ENCODE peak calls at places on chromosomes 7 and 10, in seven cellular contexts. One of them, this sample, is unnamed.

GRCh38 chr7:6221340-6222319 is 50.8 kb downstream of the CYTH3 start:
- DNase-seq in AG08395: no peak
- DNase-seq in brain microvascular endothelial cell: peak
- DNase-seq in fibroblast of villous mesenchyme: peak
- DNase-seq in GM06990: no peak
- DNase-seq in DMS153: no peak
- DNase-seq in gastrocnemius medialis: no peak
- DNase-seq in this sample: no peak

GRCh38 chr10:78318305-78318704 is 284.6 kb downstream of the RPS24 start:
- DNase-seq in fibroblast of villous mesenchyme: no peak
- DNase-seq in GM06990: no peak
- DNase-seq in gastrocnemius medialis: no peak
- DNase-seq in brain microvascular endothelial cell: no peak
- DNase-seq in AG08395: no peak
- DNase-seq in DMS153: no peak
- DNase-seq in this sample: no peak

GRCh38 chr10:58963723-58964124 is 212.7 kb upstream of the PHYHIPL start:
- DNase-seq in DMS153: no peak
- DNase-seq in brain microvascular endothelial cell: no peak
- DNase-seq in AG08395: no peak
- DNase-seq in fibroblast of villous mesenchyme: no peak
- DNase-seq in GM06990: no peak
- DNase-seq in gastrocnemius medialis: no peak
- DNase-seq in this sample: no peak

GRCh38 chr10:70722820-70723424 is 50.6 kb downstream of the ADAMTS14 start:
- DNase-seq in brain microvascular endothelial cell: peak
- DNase-seq in DMS153: no peak
- DNase-seq in fibroblast of villous mesenchyme: peak
- DNase-seq in GM06990: no peak
- DNase-seq in gastrocnemius medialis: no peak
- DNase-seq in AG08395: peak
- DNase-seq in this sample: no peak

GRCh38 chr7:24821045-24821853 is 64.0 kb upstream of the GSDME start:
- DNase-seq in gastrocnemius medialis: peak
- DNase-seq in brain microvascular endothelial cell: peak
- DNase-seq in GM06990: peak
- DNase-seq in DMS153: peak
- DNase-seq in AG08395: peak
- DNase-seq in fibroblast of villous mesenchyme: peak
- DNase-seq in this sample: no peak

GRCh38 chr7:20684581-20684980 is 69.1 kb downstream of the ABCB5 start:
- DNase-seq in AG08395: no peak
- DNase-seq in GM06990: no peak
- DNase-seq in gastrocnemius medialis: no peak
- DNase-seq in DMS153: no peak
- DNase-seq in brain microvascular endothelial cell: no peak
- DNase-seq in fibroblast of villous mesenchyme: no peak
- DNase-seq in this sample: no peak

GRCh38 chr10:12412671-12413368 is 63.5 kb downstream of the CAMK1D start:
- DNase-seq in gastrocnemius medialis: no peak
- DNase-seq in AG08395: no peak
- DNase-seq in GM06990: no peak
- DNase-seq in fibroblast of villous mesenchyme: no peak
- DNase-seq in DMS153: no peak
- DNase-seq in brain microvascular endothelial cell: no peak
- DNase-seq in this sample: no peak

GRCh38 chr7:38682602-38683001 is 51.4 kb upstream of the AMPH start:
- DNase-seq in DMS153: no peak
- DNase-seq in gastrocnemius medialis: no peak
- DNase-seq in brain microvascular endothelial cell: no peak
- DNase-seq in fibroblast of villous mesenchyme: no peak
- DNase-seq in AG08395: no peak
- DNase-seq in GM06990: no peak
- DNase-seq in this sample: no peak

GRCh38 chr7:116571552-116571951 is 46.7 kb downstream of the CAV1 start:
- DNase-seq in gastrocnemius medialis: no peak
- DNase-seq in DMS153: no peak
- DNase-seq in fibroblast of villous mesenchyme: no peak
- DNase-seq in GM06990: no peak
- DNase-seq in brain microvascular endothelial cell: no peak
- DNase-seq in AG08395: no peak
- DNase-seq in this sample: no peak

GRCh38 chr7:152336754-152337368 is 98.9 kb downstream of the KMT2C start:
- DNase-seq in AG08395: peak
- DNase-seq in fibroblast of villous mesenchyme: peak
- DNase-seq in brain microvascular endothelial cell: peak
- DNase-seq in DMS153: peak
- DNase-seq in gastrocnemius medialis: peak
- DNase-seq in GM06990: no peak
- DNase-seq in this sample: no peak

GRCh38 chr10:123868058-123868995 is 23.3 kb downstream of the CPXM2 start:
- DNase-seq in fibroblast of villous mesenchyme: no peak
- DNase-seq in gastrocnemius medialis: no peak
- DNase-seq in brain microvascular endothelial cell: no peak
- DNase-seq in AG08395: no peak
- DNase-seq in GM06990: no peak
- DNase-seq in DMS153: peak
- DNase-seq in this sample: no peak

GRCh38 chr10:130418731-130419130 is 282.5 kb downstream of the GLRX3 start:
- DNase-seq in brain microvascular endothelial cell: no peak
- DNase-seq in AG08395: no peak
- DNase-seq in gastrocnemius medialis: no peak
- DNase-seq in GM06990: no peak
- DNase-seq in DMS153: no peak
- DNase-seq in fibroblast of villous mesenchyme: no peak
- DNase-seq in this sample: no peak

GRCh38 chr10:36624551-36625100 is 500.8 kb upstream of the ANKRD30A start:
- DNase-seq in DMS153: no peak
- DNase-seq in brain microvascular endothelial cell: no peak
- DNase-seq in gastrocnemius medialis: no peak
- DNase-seq in GM06990: no peak
- DNase-seq in fibroblast of villous mesenchyme: no peak
- DNase-seq in AG08395: no peak
- DNase-seq in this sample: no peak

GRCh38 chr10:121437596-121437995 is 160.6 kb downstream of the FGFR2 start:
- DNase-seq in DMS153: no peak
- DNase-seq in gastrocnemius medialis: no peak
- DNase-seq in brain microvascular endothelial cell: no peak
- DNase-seq in GM06990: no peak
- DNase-seq in AG08395: no peak
- DNase-seq in fibroblast of villous mesenchyme: no peak
- DNase-seq in this sample: no peak

GRCh38 chr10:31761156-31761555 is 167.5 kb downstream of the ARHGAP12 start:
- DNase-seq in DMS153: no peak
- DNase-seq in fibroblast of villous mesenchyme: peak
- DNase-seq in GM06990: no peak
- DNase-seq in brain microvascular endothelial cell: no peak
- DNase-seq in gastrocnemius medialis: no peak
- DNase-seq in AG08395: peak
- DNase-seq in this sample: no peak

GRCh38 chr10:47361293-47361692 is 13.1 kb downstream of the RBP3 start:
- DNase-seq in fibroblast of villous mesenchyme: peak
- DNase-seq in brain microvascular endothelial cell: peak
- DNase-seq in DMS153: no peak
- DNase-seq in gastrocnemius medialis: no peak
- DNase-seq in GM06990: no peak
- DNase-seq in AG08395: peak
- DNase-seq in this sample: peak

GRCh38 chr10:93917064-93917391 is 23.2 kb downstream of the SLC35G1 start:
- DNase-seq in GM06990: no peak
- DNase-seq in gastrocnemius medialis: no peak
- DNase-seq in DMS153: no peak
- DNase-seq in brain microvascular endothelial cell: no peak
- DNase-seq in fibroblast of villous mesenchyme: no peak
- DNase-seq in AG08395: no peak
- DNase-seq in this sample: no peak

GRCh38 chr7:149720372-149721083 is 52.9 kb downstream of the ZNF467 start:
- DNase-seq in gastrocnemius medialis: peak
- DNase-seq in GM06990: no peak
- DNase-seq in brain microvascular endothelial cell: no peak
- DNase-seq in DMS153: no peak
- DNase-seq in AG08395: no peak
- DNase-seq in fibroblast of villous mesenchyme: no peak
- DNase-seq in this sample: no peak

GRCh38 chr7:81361769-81362168 is 408.1 kb downstream of the HGF start:
- DNase-seq in fibroblast of villous mesenchyme: peak
- DNase-seq in gastrocnemius medialis: no peak
- DNase-seq in GM06990: no peak
- DNase-seq in brain microvascular endothelial cell: no peak
- DNase-seq in AG08395: no peak
- DNase-seq in DMS153: no peak
- DNase-seq in this sample: no peak

GRCh38 chr10:104293021-104293420 is 24.0 kb downstream of the GSTO2 start:
- DNase-seq in AG08395: no peak
- DNase-seq in DMS153: no peak
- DNase-seq in GM06990: no peak
- DNase-seq in brain microvascular endothelial cell: peak
- DNase-seq in fibroblast of villous mesenchyme: peak
- DNase-seq in gastrocnemius medialis: no peak
- DNase-seq in this sample: no peak

GRCh38 chr10:123136806-123137642 is 1.3 kb downstream of the HMX3 start:
- DNase-seq in AG08395: no peak
- DNase-seq in GM06990: peak
- DNase-seq in brain microvascular endothelial cell: no peak
- DNase-seq in fibroblast of villous mesenchyme: peak
- DNase-seq in DMS153: no peak
- DNase-seq in gastrocnemius medialis: no peak
- DNase-seq in this sample: no peak

GRCh38 chr7:138610671-138611170 is 90.4 kb downstream of the SVOPL start:
- DNase-seq in AG08395: no peak
- DNase-seq in GM06990: no peak
- DNase-seq in brain microvascular endothelial cell: no peak
- DNase-seq in gastrocnemius medialis: no peak
- DNase-seq in fibroblast of villous mesenchyme: no peak
- DNase-seq in DMS153: no peak
- DNase-seq in this sample: no peak

GRCh38 chr10:8043569-8044306 is 10.8 kb upstream of the GATA3 start:
- DNase-seq in DMS153: no peak
- DNase-seq in gastrocnemius medialis: no peak
- DNase-seq in GM06990: no peak
- DNase-seq in fibroblast of villous mesenchyme: no peak
- DNase-seq in brain microvascular endothelial cell: no peak
- DNase-seq in AG08395: no peak
- DNase-seq in this sample: no peak

GRCh38 chr10:101258179-101258885 is 29.1 kb upstream of the LBX1 start:
- DNase-seq in fibroblast of villous mesenchyme: no peak
- DNase-seq in gastrocnemius medialis: no peak
- DNase-seq in AG08395: no peak
- DNase-seq in brain microvascular endothelial cell: no peak
- DNase-seq in GM06990: no peak
- DNase-seq in DMS153: no peak
- DNase-seq in this sample: no peak

GRCh38 chr10:59362991-59363390 is 642 bp upstream of the FAM13C start:
- DNase-seq in gastrocnemius medialis: peak
- DNase-seq in GM06990: no peak
- DNase-seq in brain microvascular endothelial cell: peak
- DNase-seq in AG08395: peak
- DNase-seq in fibroblast of villous mesenchyme: no peak
- DNase-seq in DMS153: peak
- DNase-seq in this sample: peak

GRCh38 chr7:27929127-27929526 is 189.2 kb downstream of the TAX1BP1 start:
- DNase-seq in fibroblast of villous mesenchyme: no peak
- DNase-seq in brain microvascular endothelial cell: no peak
- DNase-seq in AG08395: no peak
- DNase-seq in DMS153: no peak
- DNase-seq in gastrocnemius medialis: no peak
- DNase-seq in GM06990: no peak
- DNase-seq in this sample: no peak

GRCh38 chr7:2958416-2959342 is 85.0 kb downstream of the CARD11 start:
- DNase-seq in gastrocnemius medialis: no peak
- DNase-seq in fibroblast of villous mesenchyme: no peak
- DNase-seq in AG08395: no peak
- DNase-seq in brain microvascular endothelial cell: no peak
- DNase-seq in DMS153: no peak
- DNase-seq in GM06990: no peak
- DNase-seq in this sample: no peak

GRCh38 chr10:79385804-79386531 is 38.7 kb downstream of the PPIF start:
- DNase-seq in fibroblast of villous mesenchyme: no peak
- DNase-seq in AG08395: no peak
- DNase-seq in DMS153: no peak
- DNase-seq in brain microvascular endothelial cell: no peak
- DNase-seq in gastrocnemius medialis: peak
- DNase-seq in GM06990: no peak
- DNase-seq in this sample: no peak

GRCh38 chr7:157553256-157553655 is 216.5 kb downstream of the DNAJB6 start:
- DNase-seq in gastrocnemius medialis: no peak
- DNase-seq in DMS153: no peak
- DNase-seq in GM06990: no peak
- DNase-seq in brain microvascular endothelial cell: no peak
- DNase-seq in fibroblast of villous mesenchyme: no peak
- DNase-seq in AG08395: no peak
- DNase-seq in this sample: peak

GRCh38 chr7:48868916-48869315 is 55.4 kb upstream of the CDC14C start:
- DNase-seq in DMS153: no peak
- DNase-seq in gastrocnemius medialis: no peak
- DNase-seq in fibroblast of villous mesenchyme: no peak
- DNase-seq in AG08395: no peak
- DNase-seq in brain microvascular endothelial cell: no peak
- DNase-seq in GM06990: no peak
- DNase-seq in this sample: no peak

GRCh38 chr10:43735907-43736306 is 87.2 kb upstream of the ZNF32 start:
- DNase-seq in AG08395: peak
- DNase-seq in GM06990: no peak
- DNase-seq in brain microvascular endothelial cell: peak
- DNase-seq in fibroblast of villous mesenchyme: no peak
- DNase-seq in DMS153: no peak
- DNase-seq in gastrocnemius medialis: no peak
- DNase-seq in this sample: no peak

GRCh38 chr7:30816291-30817059 is 45.3 kb downstream of the MINDY4 start:
- DNase-seq in gastrocnemius medialis: peak
- DNase-seq in brain microvascular endothelial cell: no peak
- DNase-seq in fibroblast of villous mesenchyme: no peak
- DNase-seq in GM06990: no peak
- DNase-seq in AG08395: peak
- DNase-seq in DMS153: no peak
- DNase-seq in this sample: peak

GRCh38 chr10:43698156-43698555 is 49.5 kb upstream of the ZNF32 start:
- DNase-seq in DMS153: no peak
- DNase-seq in GM06990: no peak
- DNase-seq in fibroblast of villous mesenchyme: no peak
- DNase-seq in gastrocnemius medialis: no peak
- DNase-seq in AG08395: no peak
- DNase-seq in brain microvascular endothelial cell: no peak
- DNase-seq in this sample: no peak

GRCh38 chr10:78817804-78818203 is 251.0 kb upstream of the ZMIZ1 start:
- DNase-seq in GM06990: no peak
- DNase-seq in fibroblast of villous mesenchyme: no peak
- DNase-seq in gastrocnemius medialis: no peak
- DNase-seq in brain microvascular endothelial cell: no peak
- DNase-seq in AG08395: no peak
- DNase-seq in DMS153: no peak
- DNase-seq in this sample: no peak

GRCh38 chr10:7417103-7417623 is 6.3 kb upstream of the SFMBT2 start:
- DNase-seq in brain microvascular endothelial cell: peak
- DNase-seq in AG08395: peak
- DNase-seq in gastrocnemius medialis: no peak
- DNase-seq in GM06990: peak
- DNase-seq in DMS153: no peak
- DNase-seq in fibroblast of villous mesenchyme: peak
- DNase-seq in this sample: no peak

GRCh38 chr7:116877443-116878217 is 15.2 kb downstream of the CAPZA2 start:
- DNase-seq in GM06990: no peak
- DNase-seq in brain microvascular endothelial cell: no peak
- DNase-seq in AG08395: no peak
- DNase-seq in DMS153: no peak
- DNase-seq in fibroblast of villous mesenchyme: no peak
- DNase-seq in gastrocnemius medialis: no peak
- DNase-seq in this sample: no peak

GRCh38 chr10:81524467-81524866 is 350.5 kb upstream of the NRG3 start:
- DNase-seq in DMS153: no peak
- DNase-seq in AG08395: no peak
- DNase-seq in gastrocnemius medialis: no peak
- DNase-seq in fibroblast of villous mesenchyme: no peak
- DNase-seq in brain microvascular endothelial cell: no peak
- DNase-seq in GM06990: no peak
- DNase-seq in this sample: no peak

GRCh38 chr10:122462533-122463465 is 1.4 kb downstream of the HTRA1 start:
- DNase-seq in AG08395: peak
- DNase-seq in brain microvascular endothelial cell: peak
- DNase-seq in GM06990: no peak
- DNase-seq in DMS153: no peak
- DNase-seq in fibroblast of villous mesenchyme: peak
- DNase-seq in gastrocnemius medialis: peak
- DNase-seq in this sample: peak